ENCODE peak calls at places on chromosome 17, in five cellular contexts. Q is IMR-90, B is mesenchymal stem cell, R is H1, C is H9. U is an unnamed sample.

GRCh38 chr17:80122026-80122575 is 20.7 kb downstream of the GAA start:
- DNase-seq in Q (no peak), B (no peak), R (no peak), C (no peak), U (no peak)

GRCh38 chr17:65914784-65915342 is 277.1 kb downstream of the CEP112 start:
- DNase-seq in Q (no peak), B (no peak), R (no peak), C (no peak), U (no peak)

GRCh38 chr17:522912-523311 is 170.3 kb upstream of the RPH3AL start:
- DNase-seq in Q (no peak), B (no peak), R (no peak), C (peak), U (peak)

GRCh38 chr17:16980813-16981731 is 9.2 kb upstream of the TNFRSF13B start:
- DNase-seq in Q (no peak), B (no peak), R (no peak), C (peak), U (peak)

GRCh38 chr17:34706029-34706428 is 126.6 kb downstream of the TMEM132E start:
- DNase-seq in Q (peak), B (no peak), R (no peak), C (peak), U (peak)

GRCh38 chr17:57984226-57984890 is 3.7 kb downstream of the VEZF1 start:
- DNase-seq in Q (no peak), B (no peak), R (no peak), C (no peak), U (no peak)

GRCh38 chr17:45771473-45771959 is 12.6 kb upstream of the CRHR1 start:
- DNase-seq in Q (no peak), B (no peak), R (no peak), C (peak), U (peak)

GRCh38 chr17:64496348-64496785 is 487 bp downstream of the POLG2 start:
- DNase-seq in Q (no peak), B (no peak), R (no peak), C (no peak), U (no peak)

GRCh38 chr17:66509913-66510312 is 207.5 kb downstream of the PRKCA start:
- DNase-seq in Q (no peak), B (no peak), R (no peak), C (no peak), U (no peak)

GRCh38 chr17:42272576-42272975 is 3.6 kb downstream of the STAT5B start:
- DNase-seq in Q (no peak), B (no peak), R (no peak), C (no peak), U (no peak)

GRCh38 chr17:70629902-70630301 is 460.6 kb downstream of the KCNJ2 start:
- DNase-seq in Q (peak), B (no peak), R (no peak), C (no peak), U (no peak)

GRCh38 chr17:66313995-66314659 is 11.7 kb downstream of the PRKCA start:
- DNase-seq in Q (no peak), B (no peak), R (no peak), C (no peak), U (no peak)

GRCh38 chr17:17712268-17712924 is 31.1 kb downstream of the RAI1 start:
- DNase-seq in Q (peak), B (peak), R (no peak), C (no peak), U (no peak)

GRCh38 chr17:80395402-80396151 is 19.4 kb upstream of the ENDOV start:
- DNase-seq in Q (no peak), B (no peak), R (no peak), C (peak), U (peak)

GRCh38 chr17:50280801-50281441 is 6.7 kb downstream of the TMEM92 start:
- DNase-seq in Q (no peak), B (no peak), R (no peak), C (no peak), U (no peak)
- H3K4ac ChIP-seq in Q (no peak), B (no peak), R (no peak), C (no peak), U (no peak)

GRCh38 chr17:71830916-71831315 is 289.9 kb upstream of the SOX9 start:
- DNase-seq in Q (no peak), B (no peak), R (peak), C (peak), U (peak)

GRCh38 chr17:71824671-71825070 is 296.1 kb upstream of the SOX9 start:
- DNase-seq in Q (no peak), B (no peak), R (no peak), C (no peak), U (peak)

DNA sequence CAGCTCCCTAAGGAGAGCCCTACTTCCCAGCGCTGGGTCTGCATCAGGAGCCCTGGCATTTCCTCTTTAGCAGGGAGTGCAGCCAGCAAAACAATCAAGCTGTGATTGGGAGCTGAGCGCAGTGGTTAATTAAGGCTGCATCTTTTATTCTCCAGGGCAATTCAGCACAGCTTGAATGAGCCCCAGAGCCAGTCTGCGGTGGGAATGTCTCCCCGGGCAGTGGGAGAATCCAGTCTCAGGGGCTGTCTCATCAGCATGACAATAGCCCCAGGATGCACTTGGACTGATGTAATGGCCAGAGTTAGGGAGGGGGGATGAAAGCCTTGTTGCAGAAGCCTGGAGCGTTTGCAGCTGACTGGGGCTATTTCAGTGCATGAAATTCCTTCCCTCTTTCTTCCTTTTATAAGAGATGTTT is 292.6 kb upstream of the SOX9 start:
- DNase-seq in Q (peak), B (no peak), R (peak), C (peak), U (peak)
- H3K4me2 ChIP-seq in Q (no peak), B (no peak), R (peak), C (no peak), U (no peak)

DNA sequence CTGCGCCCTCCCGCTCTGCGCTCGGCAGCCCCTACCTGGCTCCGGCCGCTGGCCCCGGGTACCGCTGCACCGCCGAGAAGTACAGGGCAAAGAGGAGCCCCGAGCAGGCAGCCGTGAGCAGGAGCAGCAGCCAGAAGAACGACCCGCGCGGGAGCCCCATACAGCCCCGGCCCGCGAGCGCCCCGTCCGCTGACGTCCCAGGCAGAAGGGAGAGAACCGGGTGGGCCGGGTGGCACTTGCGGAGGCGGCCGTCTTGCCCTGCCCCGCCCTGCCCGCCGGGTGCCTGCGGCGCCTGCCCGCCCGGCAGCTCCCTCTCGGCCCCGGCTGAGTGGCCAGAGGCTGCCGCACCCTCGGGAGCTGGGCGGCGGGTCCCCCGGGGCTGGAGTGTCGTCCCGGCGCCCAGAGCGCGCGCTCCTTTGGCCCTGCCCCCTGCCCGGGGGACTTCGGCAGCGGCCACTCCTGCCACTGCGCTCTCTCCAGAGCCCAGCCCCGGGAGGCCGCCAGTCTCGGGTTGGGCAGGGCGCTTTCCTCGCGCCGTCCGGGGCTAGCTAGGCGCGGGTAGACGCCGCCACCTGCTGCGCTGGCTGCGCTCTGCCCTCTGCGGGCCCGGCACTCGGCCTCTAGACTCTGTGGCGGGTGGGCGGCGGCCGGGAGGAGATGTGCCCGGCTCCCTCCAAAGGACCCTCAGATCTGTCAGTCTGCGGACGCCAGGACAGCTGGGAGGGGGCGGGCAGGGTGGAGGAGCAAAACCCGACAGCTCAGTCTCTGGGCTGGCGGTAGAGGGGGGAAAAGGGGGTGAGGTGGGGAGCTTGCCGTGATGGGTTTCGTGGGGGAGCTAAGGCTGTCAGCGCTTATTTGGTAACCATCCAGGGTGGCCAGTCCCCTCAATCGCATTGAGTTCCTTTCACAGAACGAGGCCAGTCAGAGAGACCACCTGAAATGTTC is at the start of gene ST6GALNAC2:
- DNase-seq in Q (no peak), B (peak), R (no peak), C (no peak), U (peak)
- H3K4ac ChIP-seq in Q (no peak), B (no peak), R (no peak), C (no peak), U (peak)

GRCh38 chr17:63293310-63293709 is 152.8 kb downstream of the CYB561 start:
- DNase-seq in Q (peak), B (peak), R (no peak), C (no peak), U (no peak)
- H3K4me2 ChIP-seq in Q (peak), B (no peak), R (no peak), C (no peak), U (no peak)

DNA sequence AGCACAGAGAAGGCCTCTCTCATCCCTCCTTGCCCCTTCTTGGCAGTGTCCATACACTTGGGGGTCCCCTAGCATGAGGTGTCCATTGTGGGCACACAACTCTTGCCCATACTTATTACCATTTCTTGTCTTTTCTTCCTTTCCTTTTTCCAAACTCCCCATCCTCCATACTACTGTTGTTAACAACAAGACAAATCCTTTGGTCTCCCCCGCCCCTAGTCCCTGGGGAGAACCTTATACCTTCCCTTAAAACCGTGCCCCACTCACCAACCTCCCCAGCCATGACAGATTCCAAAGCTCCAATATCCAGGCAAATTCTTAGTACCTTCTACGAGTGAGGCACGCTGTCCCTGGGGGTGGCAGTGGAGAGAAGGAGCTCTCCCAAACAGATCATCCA is 82.9 kb downstream of the GAS7 start:
- DNase-seq in Q (no peak), B (no peak), R (no peak), C (no peak), U (no peak)
- H3K4ac ChIP-seq in Q (peak), B (peak), R (no peak), C (no peak), U (no peak)

DNA sequence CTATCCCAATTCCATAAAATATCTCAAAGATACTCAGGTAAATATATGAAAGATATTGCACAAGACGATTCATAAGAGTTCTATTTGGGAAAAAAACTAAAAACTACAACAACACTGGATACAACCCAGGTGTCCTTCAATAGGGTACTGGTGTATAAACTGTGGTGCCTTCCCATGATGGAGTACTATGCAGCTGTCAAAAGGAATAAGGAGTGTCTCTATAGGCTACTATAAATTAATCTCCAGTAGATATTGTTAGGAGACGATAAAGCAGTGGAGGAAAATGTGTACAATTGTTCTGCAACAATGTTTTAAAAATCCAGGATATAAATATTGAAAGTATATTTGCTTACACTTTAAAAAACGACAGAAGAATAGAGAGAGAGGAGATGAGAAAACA is 2.4 kb upstream of the KRTAP4-12 start:
- DNase-seq in Q (no peak), B (no peak), R (no peak), C (no peak), U (no peak)
- H3K4me2 ChIP-seq in Q (no peak), B (no peak), R (no peak), C (no peak), U (no peak)

GRCh38 chr17:60391419-60392041 is 403 bp downstream of the USP32 start:
- DNase-seq in Q (no peak), B (no peak), R (peak), C (no peak), U (no peak)
- H3K4ac ChIP-seq in Q (peak), B (peak), R (no peak), C (no peak), U (peak)

U was measured in mesendoderm.